ENCODE peak calls at places on chromosomes 3 and 15, in four cellular contexts. Z is stimulated activated CD8-positive, alpha-beta memory T cell treated with anti-CD3 and anti-CD28 coated beads, Interleukin-4, amount 100 ng/mL, for 24 hours; Y is cardiac fibroblast; M is sigmoid colon. O is an unnamed sample.

GRCh38 chr15:92623435-92623834 is 32.1 kb downstream of the FAM174B start:
- DNase-seq in Y (no peak), M (peak), Z (no peak), O (no peak)

GRCh38 chr15:78365931-78366330 is 25.8 kb downstream of the CRABP1 start:
- DNase-seq in M (no peak), Y (no peak), Z (no peak), O (peak)

GRCh38 chr15:34753236-34753894 is 1.4 kb downstream of the GJD2 start:
- DNase-seq in Z (no peak), Y (peak), M (no peak), O (no peak)

GRCh38 chr3:177201707-177202397 is 4.6 kb upstream of the TBL1XR1 start:
- DNase-seq in Z (peak), M (no peak), Y (no peak), O (no peak)

GRCh38 chr3:131795382-131796085 is 239.3 kb downstream of the CPNE4 start:
- DNase-seq in Z (no peak), Y (peak), M (no peak), O (no peak)

GRCh38 chr3:188516515-188516914 is 362.6 kb downstream of the LPP start:
- DNase-seq in Y (no peak), M (no peak), Z (no peak), O (no peak)

GRCh38 chr3:71056327-71056726 is 527.2 kb downstream of the FOXP1 start:
- DNase-seq in Z (no peak), M (no peak), Y (peak), O (no peak)

GRCh38 chr3:30292192-30292893 is 314.1 kb upstream of the TGFBR2 start:
- DNase-seq in Y (peak), Z (no peak), M (no peak), O (no peak)

GRCh38 chr3:99903844-99904243 is 86.2 kb downstream of the CMSS1 start:
- DNase-seq in Y (no peak), M (no peak), Z (no peak), O (no peak)